ENCODE peak calls at places on chromosomes 4 and X, in seven cellular contexts. L is stomach, K is endodermal cell, F is right atrium auricular region, W is IMR-90, P is aorta, Z is mammary epithelial cell. V is an unnamed sample. For H3K9me3, the result is how much of the 10 kb centered on the place peaks cover.

GRCh38 chr4:168839758-168840385 is 170.2 kb downstream of the CBR4 start:
- DNase-seq in P (no peak), F (no peak), K (no peak), Z (no peak), L (no peak), W (no peak), V (no peak)

GRCh38 chrX:134240209-134240608 is 3.2 kb downstream of the CCDC160 start:
- DNase-seq in L (no peak), P (no peak), W (no peak), Z (no peak), F (no peak), K (no peak), V (no peak)

GRCh38 chr4:142534994-142535393 is 311.1 kb downstream of the INPP4B start:
- DNase-seq in W (peak), L (no peak), P (no peak), F (no peak), Z (peak), K (no peak), V (no peak)

GRCh38 chr4:2247128-2248043 is 5.5 kb upstream of the HAUS3 start:
- DNase-seq in Z (no peak), F (peak), K (peak), W (no peak), L (peak), P (peak), V (peak)

GRCh38 chr4:128737098-128737513 is 72.4 kb upstream of the JADE1 start:
- DNase-seq in F (no peak), L (peak), P (no peak), K (peak), Z (no peak), W (no peak), V (peak)

GRCh38 chr4:138945401-138945800 is 70.2 kb upstream of the NOCT start:
- DNase-seq in P (no peak), Z (peak), W (no peak), F (no peak), K (no peak), L (no peak), V (no peak)

GRCh38 chr4:7911044-7911578 is 28.6 kb downstream of the AFAP1 start:
- DNase-seq in L (no peak), W (peak), K (peak), P (no peak), Z (peak), F (no peak), V (no peak)

GRCh38 chrX:139862208-139862607 is 70.6 kb downstream of the ATP11C start:
- DNase-seq in K (no peak), W (no peak), Z (no peak), F (no peak), L (no peak), P (no peak), V (no peak)

GRCh38 chr4:150782921-150783320 is 201.0 kb downstream of the MAB21L2 start:
- DNase-seq in W (peak), K (no peak), P (no peak), L (no peak), F (no peak), Z (no peak), V (no peak)

GRCh38 chr4:40865696-40866095 is 115.9 kb downstream of the NSUN7 start:
- DNase-seq in Z (no peak), F (no peak), W (no peak), L (no peak), K (no peak), P (no peak), V (no peak)

GRCh38 chrX:46500054-46500453 is 45.2 kb downstream of the ZNF674 start:
- DNase-seq in K (no peak), Z (no peak), P (no peak), F (no peak), W (no peak), L (no peak), V (no peak)
- H3K9me3 ChIP-seq in K (under half), Z (under half), P (under half), F (under half), W (under half), L (half or more), V (under half)

GRCh38 chrX:118062048-118062789 is 54.4 kb downstream of the KLHL13 start:
- DNase-seq in W (no peak), K (no peak), F (no peak), Z (no peak), L (no peak), P (no peak), V (no peak)

GRCh38 chrX:118066867-118067515 is 49.6 kb downstream of the KLHL13 start:
- DNase-seq in W (no peak), Z (peak), K (no peak), F (no peak), P (no peak), L (no peak), V (no peak)

GRCh38 chrX:118058924-118059323 is 57.7 kb downstream of the KLHL13 start:
- DNase-seq in Z (peak), W (peak), F (no peak), L (no peak), K (no peak), P (no peak), V (no peak)

GRCh38 chrX:118062817-118063615 is 53.6 kb downstream of the KLHL13 start:
- DNase-seq in Z (no peak), K (no peak), F (no peak), P (no peak), W (no peak), L (no peak), V (no peak)
- H3K4me3 ChIP-seq in Z (no peak), K (no peak), F (no peak), P (no peak), W (no peak), L (no peak), V (no peak)

DNA sequence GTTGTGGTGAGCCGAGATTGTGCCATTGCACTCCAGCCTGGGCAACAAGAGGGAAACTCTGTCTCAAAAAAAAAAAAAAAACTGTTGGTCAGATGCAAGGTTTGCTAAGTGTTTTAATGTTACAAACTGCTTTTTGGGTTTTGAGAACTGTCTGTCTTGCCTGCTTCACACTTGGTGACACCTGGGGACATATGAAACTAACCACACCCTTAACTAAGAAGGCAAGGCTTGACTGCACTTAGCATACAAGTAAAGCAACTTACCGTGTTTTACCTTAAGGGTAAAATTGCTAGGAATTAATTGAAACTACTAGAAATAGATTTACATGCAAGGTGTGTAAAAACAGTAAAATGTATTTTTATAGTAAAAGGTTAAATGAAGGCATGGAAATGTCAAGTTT is 180.4 kb downstream of the OR13H1 start:
- DNase-seq in P (no peak), L (no peak), K (no peak), W (no peak), F (no peak), Z (no peak), V (no peak)
- H3K9me3 ChIP-seq in P (under half), L (under half), K (half or more), W (under half), F (under half), Z (under half), V (under half)

DNA sequence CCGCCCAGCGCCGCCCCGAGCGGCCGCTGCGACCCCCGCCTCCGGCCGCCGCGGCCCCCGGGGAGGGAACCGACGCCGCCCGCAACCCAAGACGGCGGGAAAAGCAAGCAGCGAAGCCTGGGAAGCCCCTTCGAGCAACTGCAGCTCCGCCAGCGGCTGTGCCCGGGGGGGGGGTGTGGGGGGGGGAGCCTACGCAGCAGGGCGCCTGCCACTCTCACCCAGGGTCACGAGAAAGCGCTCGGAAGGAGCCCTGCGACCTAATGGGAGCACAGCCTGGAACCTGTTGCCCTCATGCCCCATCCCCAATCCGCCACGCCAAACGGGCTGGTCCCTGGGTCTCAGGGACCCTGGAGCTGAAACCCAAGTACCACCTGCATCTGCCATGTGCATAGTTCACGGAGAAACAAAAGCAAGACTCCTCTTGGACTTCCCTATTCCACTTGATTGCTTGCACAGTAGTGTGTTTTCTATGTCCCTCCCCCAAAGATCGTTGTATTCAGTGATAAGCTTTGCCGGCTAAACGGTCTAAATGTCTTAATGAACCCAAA is 318 bp upstream of the GAB3 start:
- DNase-seq in L (no peak), W (no peak), Z (no peak), K (peak), F (no peak), P (peak), V (no peak)
- H3K4me3 ChIP-seq in L (peak), W (peak), Z (no peak), K (no peak), F (peak), P (peak), V (peak)